ENCODE peak calls at places on chromosomes 3 and 15, in eight cellular contexts. Z is astrocyte of the spinal cord; D is GM12865; T is psoas muscle; M is tibial artery; R is AG04450; I is BJ; B is CD8-positive, alpha-beta T cell. K is an unnamed sample.

GRCh38 chr3:116444099-116444700 is 1.1 kb downstream of the LSAMP start:
- DNase-seq in M (no peak), Z (peak), T (no peak), R (no peak), I (no peak), D (no peak), B (no peak), K (no peak)

GRCh38 chr3:44184319-44184953 is 57.2 kb upstream of the TOPAZ1 start:
- DNase-seq in Z (no peak), I (no peak), D (peak), B (no peak), R (no peak), M (peak), T (no peak), K (no peak)

GRCh38 chr3:99708207-99708745 is 69.9 kb downstream of the COL8A1 start:
- DNase-seq in M (no peak), D (no peak), R (no peak), B (no peak), I (no peak), Z (peak), T (no peak), K (peak)

GRCh38 chr3:73148653-73149052 is 87.2 kb downstream of the EBLN2 start:
- DNase-seq in D (no peak), I (no peak), R (no peak), T (no peak), M (no peak), B (no peak), Z (no peak), K (no peak)

GRCh38 chr15:43912991-43913927 is 86.5 kb downstream of the WDR76 start:
- DNase-seq in Z (peak), D (no peak), I (peak), M (peak), B (no peak), R (peak), T (no peak), K (peak)

GRCh38 chr3:107884719-107885460 is 205.9 kb downstream of the CD47 start:
- DNase-seq in Z (peak), B (no peak), I (peak), T (no peak), D (no peak), R (peak), M (no peak), K (peak)

GRCh38 chr3:73520931-73521461 is 103.7 kb downstream of the PDZRN3 start:
- DNase-seq in D (no peak), R (no peak), T (peak), Z (no peak), M (peak), I (no peak), B (no peak), K (no peak)

GRCh38 chr15:61989698-61990097 is 70.5 kb downstream of the VPS13C start:
- DNase-seq in T (no peak), D (no peak), Z (no peak), B (no peak), M (no peak), R (no peak), I (no peak), K (no peak)

GRCh38 chr3:195065864-195066185 is 205.1 kb downstream of the XXYLT1 start:
- DNase-seq in M (no peak), D (no peak), T (peak), R (no peak), I (no peak), Z (no peak), B (no peak), K (no peak)

DNA sequence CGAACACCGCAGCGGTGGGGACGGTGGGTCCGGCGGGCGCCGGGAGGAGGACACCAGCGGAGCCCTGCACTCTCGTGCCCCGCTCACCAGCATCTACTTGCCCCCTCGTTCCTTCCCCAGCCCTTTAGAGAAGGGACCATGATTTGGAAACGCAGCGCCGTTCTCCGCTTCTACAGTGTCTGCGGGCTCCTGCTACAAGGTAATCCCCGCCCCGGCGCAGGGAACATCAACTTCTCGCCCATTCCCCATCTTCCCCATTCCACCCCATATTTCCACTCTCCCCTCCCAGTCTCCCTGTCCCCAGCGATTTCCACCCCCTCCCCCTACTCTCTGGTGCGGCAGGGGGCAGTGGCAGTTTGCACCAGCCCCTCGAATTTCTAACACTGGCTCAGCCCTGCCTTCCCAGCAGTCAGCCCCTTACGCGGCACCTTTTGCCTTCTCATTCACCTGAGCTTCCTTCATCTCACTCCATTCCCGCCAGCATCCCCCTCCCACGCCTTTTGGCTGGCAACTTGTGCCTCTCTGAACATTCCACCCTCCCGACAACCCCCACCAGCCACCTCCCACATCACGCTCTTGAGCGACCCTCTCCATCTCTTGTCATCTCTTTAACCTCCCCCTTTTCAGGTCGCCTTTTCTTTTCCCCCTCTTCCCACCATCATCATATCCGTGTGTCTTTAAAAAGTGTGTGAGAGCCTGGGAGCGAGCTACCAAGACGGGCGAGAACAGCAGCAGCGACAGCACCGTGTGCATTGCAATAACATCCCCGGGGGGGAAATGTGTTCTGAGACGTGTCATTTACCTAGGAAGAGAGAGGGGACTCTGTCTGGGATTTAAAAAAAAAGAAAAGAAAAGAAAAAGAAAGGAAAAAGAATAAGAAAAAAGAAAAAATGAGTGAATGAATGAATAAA is 936 bp downstream of the CADM2 start:
- DNase-seq in M (no peak), T (peak), D (no peak), R (no peak), Z (no peak), I (no peak), B (no peak), K (no peak)
- TF ChIP-seq CTCF in M (no peak), T (no peak), D (no peak), R (no peak), Z (no peak), I (no peak), B (no peak), K (no peak)

GRCh38 chr3:32780071-32780734 is 37.6 kb upstream of the TRIM71 start:
- DNase-seq in T (no peak), I (no peak), D (no peak), Z (no peak), B (no peak), M (no peak), R (no peak), K (no peak)
- H3K4me3 ChIP-seq in T (peak), I (no peak), D (no peak), Z (no peak), B (peak), M (peak), R (no peak), K (no peak)

DNA sequence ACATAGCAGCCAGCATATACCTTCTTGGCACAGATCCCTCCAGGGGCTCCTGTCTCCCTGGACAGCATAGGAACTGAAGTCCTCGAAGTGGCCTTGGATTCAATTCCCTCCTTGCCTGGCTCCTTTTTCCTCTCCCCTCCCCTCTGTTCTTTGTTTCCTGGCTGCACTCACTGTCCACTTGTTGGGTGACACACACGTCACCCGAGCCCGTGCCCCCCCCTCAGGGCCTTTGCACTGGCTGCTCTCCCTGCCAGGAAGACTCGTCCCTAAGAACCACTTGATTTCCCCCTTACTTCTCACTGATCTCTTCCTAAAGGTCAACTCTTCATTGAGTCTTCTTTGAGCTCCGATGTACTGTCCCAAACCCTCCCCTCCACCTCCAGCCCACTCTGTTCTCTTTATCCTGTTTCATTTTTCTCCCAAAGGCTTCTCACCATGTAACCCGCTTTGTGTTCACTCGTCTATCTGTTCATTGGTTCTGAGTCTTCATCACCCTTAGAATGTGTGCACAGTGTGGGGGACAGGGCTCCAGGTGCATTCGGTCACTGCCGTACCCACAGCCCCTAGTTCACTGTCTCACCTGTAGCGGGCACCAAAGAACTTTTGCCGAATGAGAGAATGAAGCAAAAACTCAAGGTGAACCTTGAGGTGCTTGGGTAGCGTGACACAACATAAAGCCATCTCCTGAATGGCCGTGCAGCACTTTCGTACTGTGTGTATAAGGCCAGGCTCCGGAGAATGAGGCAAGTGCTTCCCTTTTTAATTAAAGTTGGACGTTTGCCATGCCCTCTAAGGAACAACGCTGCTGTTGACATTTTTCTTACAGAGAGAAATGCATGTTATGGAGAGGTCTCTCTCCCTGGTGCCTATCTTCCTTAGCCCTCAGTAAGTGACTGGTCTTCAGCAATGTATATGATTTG is 74.0 kb downstream of the CHRNA7 start:
- DNase-seq in I (no peak), D (no peak), R (no peak), Z (no peak), B (no peak), M (no peak), T (no peak), K (no peak)
- TF ChIP-seq CTCF in I (no peak), D (no peak), R (no peak), Z (no peak), B (no peak), M (no peak), T (no peak), K (no peak)

DNA sequence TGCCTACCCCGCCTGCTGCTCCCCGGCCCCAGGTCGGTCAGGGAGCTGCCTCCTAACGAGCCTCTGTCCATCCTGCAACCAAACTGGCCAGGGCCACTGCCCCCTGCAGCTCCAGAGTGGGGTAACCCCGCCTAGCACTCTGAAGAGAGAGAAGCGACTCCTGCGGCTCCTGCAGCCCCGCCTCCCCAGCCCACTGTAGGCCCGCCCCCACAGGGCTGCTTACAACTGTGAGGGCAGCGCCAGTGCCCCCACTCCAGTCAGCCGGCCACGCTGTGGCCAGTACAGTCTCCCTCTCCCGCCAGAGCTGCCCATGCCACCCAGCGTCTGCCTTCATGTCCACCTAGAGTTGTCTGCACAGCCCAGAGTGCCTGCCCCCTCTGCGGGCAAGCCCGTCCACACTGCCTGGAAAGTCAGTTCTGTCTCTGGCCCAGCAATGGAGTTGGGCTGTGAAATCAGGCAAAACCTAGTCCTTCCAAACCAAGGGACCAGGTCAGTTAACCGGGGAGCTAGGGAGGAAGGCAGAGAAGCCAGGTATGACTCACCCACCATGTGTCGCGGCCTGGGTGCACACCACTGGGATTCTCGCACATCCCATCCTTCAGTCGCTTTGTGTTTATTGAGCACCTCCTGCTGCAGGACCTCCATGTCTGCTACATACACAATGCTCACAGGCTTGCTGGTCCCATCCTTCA is 2.4 kb downstream of the UCN2 start:
- DNase-seq in R (no peak), Z (peak), D (no peak), T (peak), B (no peak), M (peak), I (no peak), K (no peak)
- H3K4me3 ChIP-seq in R (peak), Z (peak), D (peak), T (peak), B (no peak), M (peak), I (peak), K (peak)

GRCh38 chr15:33994005-33994615 is 25.8 kb downstream of the CHRM5 start:
- DNase-seq in M (no peak), B (no peak), Z (peak), D (peak), T (no peak), R (no peak), I (no peak), K (no peak)
- TF ChIP-seq CTCF in M (no peak), B (no peak), Z (peak), D (peak), T (no peak), R (peak), I (peak), K (peak)

GRCh38 chr3:127655641-127656040 is 17.1 kb upstream of the ABTB1 start:
- DNase-seq in D (no peak), I (peak), M (no peak), Z (peak), R (no peak), T (no peak), B (no peak), K (peak)

GRCh38 chr3:127651516-127652172 is 21.1 kb upstream of the ABTB1 start:
- DNase-seq in B (no peak), D (no peak), R (no peak), Z (no peak), T (no peak), M (no peak), I (no peak), K (no peak)

GRCh38 chr3:127650236-127650635 is 21.3 kb downstream of the PODXL2 start:
- DNase-seq in T (no peak), D (no peak), B (no peak), M (no peak), R (no peak), Z (no peak), I (no peak), K (no peak)

GRCh38 chr3:127654374-127654773 is 18.4 kb upstream of the ABTB1 start:
- DNase-seq in R (no peak), B (no peak), Z (no peak), T (no peak), D (no peak), M (no peak), I (no peak), K (no peak)

DNA sequence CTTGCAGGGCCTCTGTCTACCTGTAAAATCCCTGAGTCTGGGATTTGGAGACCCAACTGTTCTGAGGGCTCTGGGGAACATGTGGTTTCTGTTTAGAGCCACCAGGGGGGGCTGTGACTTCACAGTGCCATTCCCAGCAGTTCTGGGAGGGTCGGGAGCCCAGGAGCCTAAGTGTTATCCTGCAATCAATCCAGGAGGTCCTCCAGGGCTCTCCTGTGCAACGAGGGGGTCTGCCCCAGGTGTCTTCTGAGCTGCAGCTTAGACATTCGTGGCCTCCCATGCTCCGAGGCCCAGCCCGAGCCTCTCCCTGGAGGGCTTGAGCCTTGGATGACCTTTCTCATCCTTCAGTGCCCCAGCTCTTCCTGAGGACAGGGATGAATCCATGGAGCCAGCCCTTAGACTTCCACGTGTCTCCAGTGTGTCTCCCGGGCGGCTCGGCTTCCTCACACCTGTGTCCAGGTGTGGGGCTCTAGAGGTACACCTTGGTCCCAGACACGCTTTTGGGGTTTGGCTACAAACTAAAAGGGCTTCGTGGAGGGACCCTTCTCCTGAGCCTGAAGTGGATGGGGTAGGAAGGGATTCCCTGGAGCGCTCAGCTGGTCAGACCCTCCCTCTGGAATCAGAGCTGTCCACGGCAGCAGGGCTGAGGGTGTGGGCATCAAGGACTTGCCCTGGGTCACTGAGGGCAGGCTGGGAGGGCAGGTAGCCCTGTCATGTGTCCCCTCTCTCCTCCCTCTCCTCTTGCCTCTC is 20.3 kb upstream of the ABTB1 start:
- DNase-seq in B (no peak), T (peak), I (no peak), M (peak), D (peak), Z (peak), R (no peak), K (no peak)
- H3K4me3 ChIP-seq in B (no peak), T (no peak), I (no peak), M (no peak), D (no peak), Z (no peak), R (no peak), K (no peak)

DNA sequence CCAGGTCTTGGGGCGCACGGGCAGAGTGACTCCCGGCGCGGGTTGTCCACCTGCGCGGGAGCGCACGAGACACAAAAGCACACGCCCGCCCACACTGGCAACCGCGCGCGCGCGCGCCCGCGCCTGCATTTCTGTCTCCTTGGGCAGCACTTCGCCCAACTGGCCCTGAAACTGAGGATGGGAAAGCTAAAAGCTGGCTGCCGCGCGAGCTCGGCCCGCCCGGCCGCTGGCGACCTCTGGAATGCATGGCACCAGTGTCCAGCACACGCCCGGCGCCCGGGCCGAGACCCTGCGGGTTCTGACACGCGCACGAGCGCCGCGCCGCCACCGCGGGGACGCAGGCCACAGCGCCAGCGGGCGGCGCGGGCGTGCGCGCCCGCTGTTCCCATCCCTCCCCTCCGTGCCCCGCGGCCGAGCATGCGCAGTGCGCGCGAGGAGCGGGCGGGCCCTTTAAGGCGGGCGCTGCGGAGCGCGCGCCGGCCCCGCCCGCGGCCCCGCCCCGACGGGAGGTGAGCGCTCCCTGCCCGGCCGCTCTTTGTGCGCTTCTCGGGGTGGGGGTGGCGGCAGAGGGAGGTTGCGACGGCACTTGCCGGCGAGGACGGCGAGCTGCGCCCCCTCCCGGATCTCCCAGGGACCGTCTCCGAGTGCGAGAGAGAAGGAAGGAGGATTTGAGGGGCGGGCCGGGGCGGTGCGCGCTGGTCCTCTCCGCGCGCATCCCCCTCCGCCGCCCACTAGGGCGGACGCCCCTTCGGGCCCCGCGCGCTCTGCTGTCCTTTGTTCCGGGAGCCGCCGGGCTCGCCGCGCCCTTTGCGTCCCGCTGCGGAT is 1.1 kb upstream of the MEX3B start:
- DNase-seq in T (peak), Z (peak), M (peak), D (peak), B (peak), R (peak), I (peak), K (no peak)
- TF ChIP-seq CTCF in T (peak), Z (peak), M (peak), D (peak), B (peak), R (peak), I (peak), K (peak)

DNA sequence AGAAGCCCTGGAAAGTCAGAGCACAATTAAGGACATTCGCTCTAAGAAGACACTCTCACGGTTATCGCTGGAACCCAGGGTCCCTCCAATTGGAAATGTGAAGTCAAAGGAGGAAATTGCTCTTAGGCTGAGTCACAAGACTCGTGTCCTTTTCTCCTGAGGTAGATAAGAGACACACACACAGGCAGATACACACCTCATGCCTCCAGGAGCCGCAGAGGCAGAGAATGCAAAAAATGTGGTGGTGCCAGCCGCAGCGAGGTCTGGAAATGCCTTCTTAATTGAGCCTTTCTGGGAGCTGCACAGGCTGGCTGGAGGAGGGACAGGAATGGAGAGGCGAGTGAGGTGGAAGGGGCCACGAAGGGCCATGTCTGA is 189.3 kb downstream of the OPA1 start:
- DNase-seq in D (no peak), B (no peak), T (no peak), M (no peak), I (no peak), Z (peak), R (no peak), K (no peak)
- H3K4me3 ChIP-seq in D (no peak), B (no peak), T (no peak), M (no peak), I (no peak), Z (no peak), R (no peak), K (no peak)

K was measured in AG09309.